ENCODE peak calls at places on chromosomes 3 and 15, in four cellular contexts. J is SK-N-SH, V is K562, R is GM12878. E is an unnamed sample.

GRCh38 chr3:99357131-99357530 is 281.3 kb upstream of the COL8A1 start:
- DNase-seq in J (no peak), V (no peak), R (no peak), E (no peak)

GRCh38 chr3:44419923-44420650 is 57.4 kb downstream of the ZNF445 start:
- DNase-seq in J (no peak), V (peak), R (no peak), E (no peak)

GRCh38 chr3:58013973-58014649 is 5.9 kb downstream of the FLNB start:
- DNase-seq in J (peak), V (no peak), R (no peak), E (no peak)

GRCh38 chr3:50238549-50239026 is 2.6 kb downstream of the GNAI2 start:
- DNase-seq in J (no peak), V (no peak), R (no peak), E (peak)

GRCh38 chr3:69881756-69882428 is 117.6 kb upstream of the SAMMSON start:
- DNase-seq in J (no peak), V (no peak), R (no peak), E (no peak)

GRCh38 chr3:16513141-16514020 is at the start of gene RFTN1:
- DNase-seq in J (peak), V (peak), R (no peak), E (no peak)

GRCh38 chr3:100463646-100464155 is 28.7 kb upstream of the TMEM45A start:
- DNase-seq in J (no peak), V (no peak), R (no peak), E (no peak)

GRCh38 chr3:87370007-87370406 is 93.6 kb upstream of the POU1F1 start:
- DNase-seq in J (no peak), V (no peak), R (no peak), E (no peak)

GRCh38 chr15:59208850-59209249 is 2.2 kb downstream of the LDHAL6B start:
- DNase-seq in J (no peak), V (no peak), R (no peak), E (no peak)

GRCh38 chr3:15646924-15647511 is 45.5 kb downstream of the BTD start:
- DNase-seq in J (no peak), V (no peak), R (no peak), E (no peak)

GRCh38 chr3:81468385-81468784 is 293.1 kb downstream of the GBE1 start:
- DNase-seq in J (no peak), V (no peak), R (no peak), E (no peak)

GRCh38 chr15:60871731-60872130 is 357.4 kb downstream of the RORA start:
- DNase-seq in J (no peak), V (no peak), R (no peak), E (no peak)

GRCh38 chr15:73964736-73965093 is 27.4 kb downstream of the STOML1 start:
- DNase-seq in J (peak), V (peak), R (no peak), E (peak)

GRCh38 chr3:193972816-193973215 is 163.1 kb upstream of the HES1 start:
- DNase-seq in J (no peak), V (no peak), R (no peak), E (no peak)

GRCh38 chr15:70892002-70892911 is at the start of the genes LRRC49 and THAP10:
- DNase-seq in J (peak), V (peak), R (peak), E (peak)

GRCh38 chr3:11509175-11510000 is 134.3 kb downstream of the VGLL4 start:
- DNase-seq in J (peak), V (peak), R (no peak), E (peak)

GRCh38 chr3:52184690-52185089 is 13.3 kb upstream of the ALAS1 start:
- DNase-seq in J (no peak), V (no peak), R (no peak), E (no peak)

GRCh38 chr15:48191574-48192225 is at the start of gene CTXN2:
- DNase-seq in J (peak), V (no peak), R (no peak), E (no peak)

GRCh38 chr15:48186271-48186670 is 5.2 kb upstream of the CTXN2 start:
- DNase-seq in J (peak), V (no peak), R (no peak), E (no peak)

GRCh38 chr15:48185527-48185926 is 5.9 kb upstream of the CTXN2 start:
- DNase-seq in J (no peak), V (no peak), R (no peak), E (no peak)

GRCh38 chr15:48190932-48191573 is 412 bp upstream of the CTXN2 start:
- DNase-seq in J (peak), V (peak), R (no peak), E (peak)
- TF ChIP-seq FOXM1 in J (no peak), V (no peak), R (no peak), E (no peak)

GRCh38 chr3:66404903-66405700 is 95.7 kb downstream of the LRIG1 start:
- DNase-seq in J (no peak), V (no peak), R (no peak), E (no peak)

GRCh38 chr3:66405701-66406091 is 95.1 kb downstream of the LRIG1 start:
- DNase-seq in J (no peak), V (no peak), R (no peak), E (no peak)

GRCh38 chr3:66402596-66403267 is 98.1 kb downstream of the LRIG1 start:
- DNase-seq in J (no peak), V (peak), R (no peak), E (no peak)

GRCh38 chr3:66403268-66403990 is 97.4 kb downstream of the LRIG1 start:
- DNase-seq in J (no peak), V (no peak), R (no peak), E (no peak)

DNA sequence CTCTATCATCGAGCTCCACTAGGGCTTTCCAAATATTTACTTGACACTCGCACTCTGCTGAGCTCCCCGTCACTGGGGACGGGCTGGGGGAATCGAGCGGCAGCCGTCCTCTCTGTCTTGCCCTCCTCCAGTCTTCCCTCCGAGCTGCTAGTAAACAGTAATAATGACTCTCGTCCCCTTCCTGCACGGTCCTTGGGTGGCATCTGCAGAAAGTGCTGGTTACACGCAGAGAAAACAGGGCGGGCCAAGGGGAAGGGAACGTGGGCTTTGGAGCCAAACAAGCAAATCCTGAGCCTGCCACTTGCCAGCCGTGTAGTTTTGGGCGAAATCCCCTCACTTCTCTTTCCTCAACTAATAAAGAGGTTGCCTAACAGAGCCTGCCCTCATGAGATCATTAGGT is 96.6 kb downstream of the LRIG1 start:
- DNase-seq in J (no peak), V (no peak), R (no peak), E (no peak)
- TF ChIP-seq GABPA in J (no peak), V (no peak), R (no peak), E (no peak)

DNA sequence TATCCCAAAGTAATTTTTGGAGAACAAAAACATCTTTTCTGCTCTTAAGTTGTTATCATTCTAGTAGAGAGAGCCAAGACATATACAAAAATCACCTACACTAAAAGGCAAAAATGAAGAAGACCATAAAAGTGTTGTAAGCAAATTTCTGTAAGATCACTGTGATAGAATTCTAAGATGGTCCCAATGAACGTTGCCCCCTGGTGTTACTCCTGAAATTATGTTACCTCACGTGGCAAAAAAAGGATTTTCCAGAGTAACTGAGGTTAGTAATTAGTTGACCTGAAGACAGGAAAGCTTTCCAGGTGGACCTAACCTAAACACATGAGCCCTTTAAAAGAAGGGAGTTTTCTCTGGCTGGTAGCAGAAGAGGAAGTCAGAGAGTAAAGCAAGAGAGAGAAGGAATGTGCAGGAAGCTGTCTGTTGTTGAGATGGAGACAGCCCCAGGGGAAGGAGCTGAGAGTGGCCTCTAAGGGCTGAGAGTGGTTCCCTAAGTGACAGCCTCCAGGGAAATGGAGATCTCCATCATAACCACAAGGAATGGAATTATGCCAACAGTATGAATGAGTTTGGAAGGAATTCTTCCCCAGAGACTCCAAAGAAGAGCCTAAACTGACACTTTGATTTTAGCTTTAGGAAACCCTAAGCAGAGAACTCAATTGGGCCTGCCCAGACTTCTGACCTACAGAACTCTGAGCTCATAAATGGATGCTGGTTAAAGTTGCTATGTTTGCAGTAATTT is 205.9 kb downstream of the CD47 start:
- DNase-seq in J (no peak), V (no peak), R (no peak), E (no peak)
- TF ChIP-seq FOXM1 in J (no peak), V (no peak), R (no peak), E (no peak)

DNA sequence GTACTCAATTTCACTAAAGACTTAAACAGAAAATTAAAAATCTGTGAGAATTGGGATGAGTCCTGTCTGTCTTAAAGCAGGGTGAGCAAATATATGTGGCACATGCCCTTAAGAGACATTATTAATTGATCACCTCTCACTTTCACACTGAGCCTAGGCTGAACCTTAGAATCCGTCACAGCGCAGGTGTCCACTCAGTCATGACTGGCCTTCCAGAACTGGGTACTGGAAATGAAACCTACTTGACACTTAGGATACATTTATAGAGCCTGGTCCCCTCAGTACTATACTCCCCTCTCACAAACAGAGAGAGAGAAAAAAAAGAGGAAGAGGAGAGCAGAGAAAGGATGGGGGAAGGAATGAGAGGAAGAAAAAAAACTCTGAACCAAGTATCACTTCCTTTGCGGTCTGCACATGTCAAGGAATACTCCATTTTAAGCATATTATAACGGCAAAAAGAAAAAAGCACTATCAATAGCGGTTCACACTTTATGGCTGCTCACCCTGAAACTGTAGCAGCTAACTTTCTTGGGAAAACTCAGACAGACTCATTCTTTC is 935.9 kb upstream of the CFAP20DC start:
- DNase-seq in J (no peak), V (no peak), R (no peak), E (no peak)
- TF ChIP-seq GABPA in J (no peak), V (no peak), R (no peak), E (no peak)

DNA sequence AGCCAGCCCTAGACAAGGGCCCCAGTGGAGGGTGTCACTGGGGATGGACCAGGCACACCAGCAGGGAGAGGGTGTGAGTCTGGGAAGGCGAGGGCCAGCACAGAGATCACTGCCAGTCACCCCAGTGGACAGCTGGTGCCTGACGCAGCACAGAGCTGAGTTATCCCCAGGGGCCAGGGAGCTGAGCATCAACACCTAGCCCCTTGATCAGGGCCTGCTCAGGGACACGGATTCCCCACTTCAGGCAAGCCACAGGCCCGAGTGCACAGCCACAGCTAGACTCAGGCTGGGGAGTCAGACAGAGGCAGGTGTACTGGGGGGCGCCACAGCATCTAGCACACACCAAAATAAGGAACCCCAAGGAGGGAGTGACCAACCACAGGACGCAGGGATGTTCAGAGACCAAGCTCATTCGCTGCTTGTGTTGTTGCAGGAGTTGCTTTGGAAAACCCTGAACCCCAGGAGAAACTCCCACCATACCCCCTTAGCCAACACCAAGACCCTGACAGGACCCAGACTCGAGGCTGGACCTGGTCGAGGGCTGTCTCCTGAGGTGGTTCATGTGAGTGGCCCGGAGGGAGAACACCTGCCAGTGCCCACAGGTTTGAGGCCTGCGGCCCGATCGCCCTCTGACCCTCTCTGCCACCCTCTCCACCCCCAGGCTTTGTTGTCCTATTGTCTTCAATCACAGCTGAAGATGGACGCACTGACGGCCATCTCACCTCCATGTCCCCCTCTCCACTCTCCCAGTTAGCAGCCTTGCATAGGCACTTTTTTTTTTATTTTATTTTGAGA is 146.8 kb downstream of the TPRA1 start:
- DNase-seq in J (no peak), V (no peak), R (no peak), E (no peak)
- TF ChIP-seq FOXM1 in J (no peak), V (no peak), R (no peak), E (no peak)

GRCh38 chr15:66845266-66845785 is 143.3 kb downstream of the SMAD6 start:
- DNase-seq in J (no peak), V (no peak), R (no peak), E (no peak)
- TF ChIP-seq GABPA in J (no peak), V (no peak), R (no peak), E (no peak)

DNA sequence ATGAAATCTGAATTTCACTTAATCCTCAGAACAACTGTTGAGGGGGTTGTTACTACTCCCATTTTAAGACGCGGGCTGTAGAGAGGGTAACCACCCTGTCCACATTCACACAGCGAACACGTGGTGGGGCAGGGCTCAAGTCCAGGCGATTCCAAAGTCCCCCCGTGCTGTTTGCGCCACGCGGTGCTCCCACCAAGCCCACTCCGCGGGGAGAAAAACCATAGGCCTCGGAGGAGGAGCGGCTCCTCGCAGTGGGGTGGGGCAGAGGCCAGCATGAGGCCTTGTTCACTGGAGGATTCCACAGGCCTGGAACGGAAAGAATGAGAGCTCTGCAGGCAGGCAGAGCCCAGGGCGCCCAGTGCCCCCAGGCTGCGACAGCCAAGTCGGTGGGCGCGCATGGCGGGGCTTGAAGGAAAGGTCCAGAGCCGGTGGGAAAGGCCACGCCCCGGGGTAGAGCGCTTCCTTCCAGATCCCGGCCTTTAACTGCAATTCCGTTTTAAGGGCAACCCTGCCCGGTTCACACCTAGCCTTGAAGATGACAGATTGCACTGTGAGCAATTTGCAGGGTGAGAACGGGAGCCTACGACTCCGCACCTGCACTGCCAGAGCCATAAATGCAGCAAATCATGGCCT is 161.8 kb upstream of the TBL1XR1 start:
- DNase-seq in J (peak), V (peak), R (no peak), E (no peak)
- TF ChIP-seq FOXM1 in J (no peak), V (no peak), R (no peak), E (no peak)

DNA sequence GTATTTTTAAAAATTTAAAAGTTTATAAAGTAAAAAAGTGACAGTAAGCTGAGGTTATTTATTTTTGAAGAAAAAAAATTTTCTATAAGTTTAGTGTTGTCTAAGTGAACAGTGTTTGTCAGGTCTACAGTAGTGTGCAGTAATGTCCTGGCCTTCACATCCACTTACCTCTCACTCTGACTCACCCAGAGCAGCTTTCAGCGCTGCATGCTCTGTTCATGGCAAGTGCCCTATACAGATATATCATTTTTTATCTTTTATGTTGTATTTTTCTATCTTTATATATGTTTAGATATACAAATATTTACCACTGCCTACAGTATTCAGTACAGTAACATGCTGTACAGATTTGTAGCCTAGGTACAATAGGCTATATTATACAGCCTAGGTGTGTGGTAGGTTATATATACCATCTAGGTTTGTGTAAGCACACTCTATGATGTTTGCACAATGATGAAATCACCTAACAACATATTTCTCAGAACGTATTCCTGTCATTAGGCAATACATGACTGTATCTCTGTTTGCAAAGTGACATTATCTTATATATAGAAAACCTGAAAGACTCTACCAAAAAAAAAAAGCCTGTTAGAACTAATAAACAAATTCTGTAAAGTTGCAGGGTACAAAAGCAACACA is 75.9 kb upstream of the TMC3 start:
- DNase-seq in J (no peak), V (no peak), R (no peak), E (peak)
- TF ChIP-seq GABPA in J (no peak), V (no peak), R (no peak), E (no peak)